ENCODE peak calls at places on chromosomes 7 and 10, in four cellular contexts. Y is HCT116, U is SK-N-SH, Z is H1. N is an unnamed sample.
A peak's percentile ranks its signal among the peaks of the same experiment; 100 is the strongest.

GRCh38 chr10:12322583-12323131 is 26.7 kb upstream of the CAMK1D start:
- DNase-seq in Z (no peak), U (no peak), Y (no peak), N (no peak)

GRCh38 chr7:145009866-145010265 is 174.0 kb upstream of the TPK1 start:
- DNase-seq in Y (no peak), Z (no peak), U (no peak), N (no peak)

GRCh38 chr10:14470920-14471319 is 140.2 kb upstream of the FRMD4A start:
- DNase-seq in U (no peak), Y (no peak), Z (no peak), N (no peak)

GRCh38 chr7:34207810-34208209 is 302.5 kb downstream of the BMPER start:
- DNase-seq in Y (no peak), U (no peak), Z (no peak), N (no peak)

GRCh38 chr10:7872041-7872442 is 53.7 kb downstream of the TAF3 start:
- DNase-seq in Y (peak; percentile 0), U (peak; percentile 48), Z (no peak), N (no peak)

GRCh38 chr10:78976825-78977760 is 91.7 kb upstream of the ZMIZ1 start:
- DNase-seq in U (no peak), Y (no peak), Z (no peak), N (no peak)

GRCh38 chr10:108862691-108863350 is 1060.5 kb downstream of the XPNPEP1 start:
- DNase-seq in Y (no peak), U (no peak), Z (no peak), N (no peak)

GRCh38 chr7:16492513-16493062 is 27.1 kb upstream of the SOSTDC1 start:
- DNase-seq in Y (no peak), U (no peak), Z (no peak), N (peak; percentile 66)

GRCh38 chr10:44415121-44415520 is 30.2 kb upstream of the CXCL12 start:
- DNase-seq in Y (no peak), U (no peak), Z (no peak), N (no peak)

GRCh38 chr7:21543528-21544302 is 876 bp downstream of the DNAH11 start:
- DNase-seq in U (peak; percentile 17), Y (no peak), Z (no peak), N (peak; percentile 46)

GRCh38 chr10:97517778-97518561 is 19.2 kb downstream of the UBTD1 start:
- DNase-seq in Y (peak; percentile 27), U (peak; percentile 51), Z (peak; percentile 51), N (no peak)

GRCh38 chr10:18594574-18595156 is 56.7 kb downstream of the NSUN6 start:
- DNase-seq in Z (peak; percentile 64), U (no peak), Y (no peak), N (no peak)

GRCh38 chr10:3829193-3830050 is 44.4 kb upstream of the KLF6 start:
- DNase-seq in Y (no peak), Z (no peak), U (no peak), N (no peak)

GRCh38 chr10:97131041-97131659 is 54.6 kb downstream of the SLIT1 start:
- DNase-seq in Y (no peak), Z (no peak), U (no peak), N (no peak)

GRCh38 chr10:15325243-15326002 is 45.7 kb downstream of the FAM171A1 start:
- DNase-seq in Y (peak; percentile 61), Z (no peak), U (no peak), N (no peak)

GRCh38 chr10:71644307-71645180 is 75.0 kb downstream of the C10orf105 start:
- DNase-seq in Y (no peak), Z (no peak), U (no peak), N (no peak)

DNA sequence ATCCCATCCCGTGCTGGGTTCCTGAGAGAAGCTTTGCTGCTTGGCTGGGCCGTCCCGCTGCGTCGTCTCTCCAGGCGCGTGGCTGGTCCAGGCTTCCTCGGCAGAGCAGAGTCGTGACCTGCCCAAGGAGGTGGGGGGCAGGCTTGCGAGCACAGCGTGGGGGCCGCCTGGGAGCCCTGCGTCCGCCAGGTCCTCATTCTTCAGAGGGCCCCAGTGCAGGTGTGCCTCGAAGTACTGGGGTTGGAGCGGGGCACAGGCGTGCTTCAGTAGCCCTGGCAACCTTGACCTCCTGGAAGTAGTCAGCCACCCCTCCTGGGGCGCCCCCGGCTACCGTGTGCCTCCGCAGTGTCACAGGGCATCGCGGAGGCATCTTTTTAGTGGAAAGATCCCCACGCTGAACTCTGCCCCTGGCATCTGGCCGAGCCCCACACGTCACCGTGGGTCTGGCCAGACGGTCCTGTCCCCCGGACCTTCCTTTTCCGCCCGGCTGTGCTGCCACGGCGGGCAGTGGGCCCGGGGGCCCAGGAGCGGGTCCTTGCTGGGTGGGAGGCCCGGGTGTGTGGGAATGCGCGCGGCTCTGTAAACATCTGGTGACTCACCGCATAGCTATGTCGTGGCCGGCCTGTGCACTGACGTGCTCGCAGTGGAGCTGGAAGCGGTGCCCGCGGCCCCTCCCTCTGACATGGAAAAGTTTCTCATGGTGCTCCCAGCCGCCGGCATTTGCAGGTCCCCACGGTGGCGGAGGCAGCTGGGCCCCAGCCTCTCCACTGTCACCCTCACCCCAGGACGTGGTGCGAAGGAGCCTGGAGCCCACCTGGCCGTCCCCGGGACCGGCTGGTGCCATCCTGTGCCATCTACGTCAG is 6.5 kb downstream of the MAFK start:
- DNase-seq in U (peak; percentile 87), Z (peak; percentile 71), Y (peak; percentile 81), N (peak; percentile 97)
- TF ChIP-seq JUND in U (peak; percentile 98), Z (peak; percentile 98), Y (no peak), N (peak; percentile 98)

GRCh38 chr10:58517071-58517470 is 4.4 kb downstream of the BICC1 start:
- DNase-seq in Z (no peak), U (no peak), Y (no peak), N (no peak)
- TF ChIP-seq JUND in Z (no peak), U (no peak), Y (no peak), N (no peak)

DNA sequence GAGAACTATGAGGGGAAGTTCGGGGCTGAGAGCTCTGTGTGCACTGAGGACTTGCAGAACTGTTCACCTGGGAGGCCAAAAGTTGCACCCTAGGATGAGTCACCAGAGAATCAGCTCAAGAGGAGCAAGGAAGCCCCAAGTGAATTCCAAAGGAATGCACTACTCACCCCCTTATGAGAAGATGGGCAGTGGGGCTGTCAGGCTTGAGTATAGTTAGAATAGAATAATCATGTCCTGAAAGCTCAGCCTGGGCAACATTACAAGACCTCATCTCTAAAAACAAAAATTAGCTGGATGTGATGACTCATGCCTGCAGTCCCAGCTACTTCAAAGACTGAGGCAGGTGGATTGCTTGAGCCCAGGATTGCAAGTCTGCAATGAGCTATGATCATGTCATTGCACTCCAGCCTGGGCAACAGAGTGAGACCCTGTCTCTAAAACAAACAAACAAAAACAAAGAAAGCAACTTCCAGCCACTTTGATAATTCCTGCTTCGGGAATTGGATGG is 30.0 kb downstream of the MAP3K8 start:
- DNase-seq in U (no peak), Y (peak; percentile 31), Z (no peak), N (no peak)
- TF ChIP-seq JUND in U (peak; percentile 34), Y (peak; percentile 63), Z (no peak), N (no peak)

GRCh38 chr10:103936022-103936421 is 18.0 kb upstream of the STN1 start:
- DNase-seq in Y (no peak), Z (no peak), U (peak; percentile 24), N (no peak)
- TF ChIP-seq JUND in Y (no peak), Z (no peak), U (no peak), N (no peak)

GRCh38 chr7:41047789-41048191 is 655.1 kb downstream of the INHBA start:
- DNase-seq in U (peak; percentile 40), Z (peak; percentile 24), Y (no peak), N (no peak)

GRCh38 chr7:41047192-41047591 is 655.7 kb downstream of the INHBA start:
- DNase-seq in U (no peak), Z (peak; percentile 1), Y (no peak), N (no peak)

GRCh38 chr7:41045556-41046123 is 657.2 kb downstream of the INHBA start:
- DNase-seq in Y (peak; percentile 22), Z (peak; percentile 31), U (no peak), N (peak; percentile 65)

GRCh38 chr7:41046778-41047177 is 656.1 kb downstream of the INHBA start:
- DNase-seq in U (no peak), Y (no peak), Z (no peak), N (no peak)

DNA sequence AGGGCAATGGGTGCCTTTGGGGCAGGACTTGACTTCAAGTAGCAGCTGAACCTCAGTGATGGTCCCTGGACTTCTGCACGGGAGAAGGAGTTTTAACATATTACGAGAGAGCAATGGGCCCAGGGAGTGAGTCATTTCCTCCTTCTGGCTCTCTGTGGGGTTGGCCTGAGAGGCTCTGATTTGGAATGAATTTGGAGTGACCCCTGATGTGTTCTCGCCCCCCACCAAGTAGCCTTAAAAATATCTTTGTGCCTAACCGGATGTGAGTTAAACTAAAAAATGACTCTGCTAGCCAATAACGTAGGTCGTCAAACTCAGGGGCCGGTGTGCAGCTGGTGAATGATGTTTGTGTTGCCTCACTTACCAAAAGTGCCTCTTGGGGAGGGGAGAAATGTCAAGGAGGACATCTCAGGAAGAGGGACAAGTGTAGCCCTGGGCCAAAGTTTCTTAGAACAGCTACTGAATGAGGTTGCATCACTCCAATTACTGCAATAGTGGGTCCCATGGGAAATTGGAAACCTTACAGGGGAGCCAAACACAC is 656.6 kb downstream of the INHBA start:
- DNase-seq in U (no peak), Y (no peak), Z (peak; percentile 22), N (no peak)
- TF ChIP-seq JUND in U (peak; percentile 46), Y (no peak), Z (no peak), N (no peak)

DNA sequence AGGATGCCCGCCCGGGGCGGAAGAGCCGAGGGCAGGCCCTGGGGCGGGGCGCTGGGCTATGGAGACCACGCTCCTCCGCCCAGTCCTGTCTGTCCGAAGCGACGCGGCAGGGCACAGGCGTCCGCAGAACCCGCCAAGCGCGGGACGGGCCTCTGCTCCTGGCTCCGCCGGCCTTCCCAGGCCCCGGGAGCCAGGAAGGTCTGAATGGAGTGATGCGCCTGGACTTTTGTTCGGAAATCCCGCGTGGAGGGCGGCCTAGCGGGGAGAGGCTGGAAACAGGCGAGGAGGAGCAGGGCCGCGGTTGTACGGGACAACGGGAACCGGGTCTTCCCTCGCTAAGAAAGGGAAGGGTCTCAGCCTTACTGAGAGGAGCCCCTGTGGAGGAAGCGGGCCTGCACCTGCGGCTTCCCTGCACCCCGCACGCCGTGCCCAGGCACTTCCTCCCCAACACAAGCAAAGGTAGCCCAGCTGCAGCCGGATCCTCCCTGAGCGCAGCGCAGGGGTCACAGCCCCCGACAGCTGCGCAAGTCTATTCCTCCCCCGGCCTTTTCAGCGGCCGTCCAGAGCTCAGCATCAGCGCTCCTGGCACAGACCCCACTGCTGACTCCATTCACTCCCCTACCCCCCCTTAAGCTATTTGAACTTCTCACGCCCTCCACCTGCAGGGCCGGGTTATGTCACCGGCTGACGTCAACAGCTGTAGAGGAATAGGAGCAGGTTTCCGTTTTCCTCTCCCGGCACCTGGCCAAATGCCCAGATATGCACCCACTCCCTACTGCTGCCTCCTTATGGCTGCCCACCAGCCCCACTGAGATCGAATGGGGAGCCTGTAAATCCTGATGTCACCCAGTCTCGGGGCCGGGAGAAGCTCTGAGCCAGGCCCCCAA is 143.2 kb upstream of the RET start:
- DNase-seq in U (peak; percentile 62), Y (no peak), Z (peak; percentile 75), N (no peak)
- TF ChIP-seq JUND in U (no peak), Y (no peak), Z (no peak), N (no peak)

GRCh38 chr7:3574386-3574785 is 273.3 kb downstream of the SDK1 start:
- DNase-seq in Y (no peak), U (no peak), Z (no peak), N (no peak)
- TF ChIP-seq JUND in Y (no peak), U (no peak), Z (no peak), N (no peak)

GRCh38 chr10:103181244-103181643 is 11.8 kb downstream of the NT5C2 start:
- DNase-seq in Y (no peak), Z (peak; percentile 24), U (no peak), N (no peak)
- TF ChIP-seq JUND in Y (no peak), Z (no peak), U (no peak), N (no peak)